ENCODE peak calls at places on chromosome 10, in seven cellular contexts. N is A549, I is WTC11, R is HCT116, W is K562, Q is HepG2, B is endothelial cell of umbilical vein. T is an unnamed sample.
A peak's percentile ranks its signal among the peaks of the same experiment; 100 is the strongest.

GRCh38 chr10:60480865-60481563 is 91.3 kb upstream of the ANK3 start:
- DNase-seq in B (peak; percentile 40), R (peak; percentile 12), I (no peak), N (peak; percentile 18), Q (no peak), W (no peak), T (no peak)

GRCh38 chr10:73894245-73894971 is 16.5 kb upstream of the PLAU start:
- DNase-seq in Q (no peak), B (peak; percentile 90), R (no peak), N (no peak), I (no peak), W (no peak), T (no peak)

GRCh38 chr10:119408969-119409371 is 133.5 kb downstream of the RGS10 start:
- DNase-seq in Q (peak; percentile 44), N (no peak), B (peak; percentile 65), R (no peak), I (no peak), W (no peak), T (no peak)

GRCh38 chr10:96656839-96657238 is 63.5 kb downstream of the PIK3AP1 start:
- DNase-seq in N (no peak), B (no peak), Q (no peak), W (no peak), R (no peak), I (no peak), T (peak; percentile 98)

GRCh38 chr10:21406595-21407218 is 118.8 kb downstream of the SKIDA1 start:
- DNase-seq in W (peak; percentile 17), Q (no peak), R (no peak), N (no peak), B (peak; percentile 47), I (no peak), T (no peak)

GRCh38 chr10:96390460-96390864 is 31.7 kb upstream of the OPALIN start:
- DNase-seq in W (no peak), N (no peak), B (no peak), Q (no peak), I (no peak), R (no peak), T (no peak)

GRCh38 chr10:48439581-48440041 is 133.1 kb downstream of the MAPK8 start:
- DNase-seq in R (no peak), B (no peak), I (no peak), Q (peak; percentile 65), N (no peak), W (no peak), T (no peak)

GRCh38 chr10:30822693-30823465 is 193.3 kb upstream of the LYZL2 start:
- DNase-seq in W (no peak), I (no peak), Q (no peak), N (no peak), R (no peak), B (no peak), T (no peak)

GRCh38 chr10:91603931-91604331 is 28.9 kb downstream of the PPP1R3C start:
- DNase-seq in R (no peak), N (no peak), Q (no peak), B (peak; percentile 90), I (no peak), W (no peak), T (no peak)

GRCh38 chr10:14772399-14772798 is 2.3 kb downstream of the FAM107B start:
- DNase-seq in I (no peak), B (no peak), Q (no peak), N (no peak), R (no peak), W (no peak), T (no peak)

GRCh38 chr10:9075420-9075819 is 1020.9 kb downstream of the GATA3 start:
- DNase-seq in N (no peak), I (no peak), R (no peak), Q (no peak), B (peak; percentile 28), W (no peak), T (no peak)

GRCh38 chr10:60901561-60902235 is 42.3 kb downstream of the RHOBTB1 start:
- DNase-seq in R (no peak), N (no peak), Q (no peak), B (peak; percentile 59), W (no peak), I (no peak), T (no peak)

GRCh38 chr10:43234471-43235041 is 32.3 kb downstream of the RASGEF1A start:
- DNase-seq in R (no peak), W (no peak), N (no peak), B (no peak), I (peak; percentile 3), Q (no peak), T (no peak)

GRCh38 chr10:103569877-103570276 is 76.4 kb downstream of the NEURL1 start:
- DNase-seq in B (no peak), N (no peak), W (no peak), I (no peak), R (no peak), Q (no peak), T (no peak)

GRCh38 chr10:69807696-69808095 is 6.0 kb downstream of the COL13A1 start:
- DNase-seq in W (no peak), Q (no peak), N (no peak), R (peak; percentile 46), I (no peak), B (peak; percentile 10), T (peak; percentile 25)

GRCh38 chr10:131981429-131982184 is at the start of gene BNIP3:
- DNase-seq in B (peak; percentile 97), W (peak; percentile 97), Q (peak; percentile 88), N (peak; percentile 95), I (peak; percentile 89), R (peak; percentile 39), T (peak; percentile 97)
- TF ChIP-seq CTCF in B (peak; percentile 4), W (no peak), Q (no peak), N (no peak), I (no peak), R (no peak), T (no peak)

GRCh38 chr10:122461729-122462532 is 578 bp downstream of the HTRA1 start:
- DNase-seq in R (no peak), N (peak; percentile 22), B (peak; percentile 42), W (no peak), I (no peak), Q (no peak), T (no peak)
- TF ChIP-seq MAX in R (no peak), N (peak; percentile 43), B (no peak), W (no peak), I (no peak), Q (peak; percentile 35), T (no peak)

GRCh38 chr10:98445200-98445812 is 1.4 kb downstream of the HPS1 start:
- DNase-seq in B (no peak), Q (no peak), I (no peak), R (no peak), W (no peak), N (no peak), T (no peak)

GRCh38 chr10:98446121-98446655 is 547 bp downstream of the HPS1 start:
- DNase-seq in I (peak; percentile 53), N (peak; percentile 36), Q (no peak), R (no peak), W (no peak), B (peak; percentile 36), T (peak; percentile 52)

GRCh38 chr10:98444314-98445006 is 2.3 kb downstream of the HPS1 start:
- DNase-seq in I (no peak), Q (no peak), B (no peak), R (no peak), W (no peak), N (no peak), T (no peak)

GRCh38 chr10:98449287-98449686 is 2.6 kb upstream of the HPS1 start:
- DNase-seq in N (no peak), W (no peak), B (no peak), Q (no peak), R (no peak), I (no peak), T (no peak)

DNA sequence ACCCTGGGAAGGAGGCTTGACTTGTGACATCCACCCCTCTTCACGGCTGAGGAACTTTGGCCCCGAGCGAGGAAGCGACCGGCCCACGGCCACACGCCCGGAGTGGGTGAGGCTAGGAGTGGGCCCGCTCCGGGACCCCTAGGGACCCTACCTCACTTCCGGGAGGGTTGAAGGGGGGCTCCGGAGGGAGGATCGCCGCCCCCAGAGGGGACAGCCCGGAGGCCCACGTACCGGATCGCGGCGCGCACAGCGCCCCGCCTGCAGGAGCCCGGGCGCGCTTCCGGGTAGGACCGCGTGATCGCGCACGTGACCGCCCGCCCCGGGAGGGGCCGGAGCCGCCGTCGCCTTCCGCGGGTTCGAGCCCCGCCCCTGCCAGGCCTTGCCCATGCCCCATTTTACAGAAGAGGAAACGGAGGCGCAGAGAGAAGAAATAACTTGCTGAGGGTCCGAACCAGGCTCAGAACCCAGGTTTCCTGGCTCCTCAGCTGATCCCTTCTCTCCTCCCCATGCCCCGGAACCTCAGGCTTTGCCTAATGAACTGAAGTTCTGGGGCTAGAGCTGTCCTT is at the start of gene HPS1:
- DNase-seq in W (peak; percentile 91), N (peak; percentile 80), Q (peak; percentile 27), R (no peak), B (peak; percentile 57), I (peak; percentile 65), T (peak; percentile 87)
- TF ChIP-seq CTCF in W (no peak), N (peak; percentile 17), Q (peak; percentile 32), R (no peak), B (no peak), I (no peak), T (no peak)

DNA sequence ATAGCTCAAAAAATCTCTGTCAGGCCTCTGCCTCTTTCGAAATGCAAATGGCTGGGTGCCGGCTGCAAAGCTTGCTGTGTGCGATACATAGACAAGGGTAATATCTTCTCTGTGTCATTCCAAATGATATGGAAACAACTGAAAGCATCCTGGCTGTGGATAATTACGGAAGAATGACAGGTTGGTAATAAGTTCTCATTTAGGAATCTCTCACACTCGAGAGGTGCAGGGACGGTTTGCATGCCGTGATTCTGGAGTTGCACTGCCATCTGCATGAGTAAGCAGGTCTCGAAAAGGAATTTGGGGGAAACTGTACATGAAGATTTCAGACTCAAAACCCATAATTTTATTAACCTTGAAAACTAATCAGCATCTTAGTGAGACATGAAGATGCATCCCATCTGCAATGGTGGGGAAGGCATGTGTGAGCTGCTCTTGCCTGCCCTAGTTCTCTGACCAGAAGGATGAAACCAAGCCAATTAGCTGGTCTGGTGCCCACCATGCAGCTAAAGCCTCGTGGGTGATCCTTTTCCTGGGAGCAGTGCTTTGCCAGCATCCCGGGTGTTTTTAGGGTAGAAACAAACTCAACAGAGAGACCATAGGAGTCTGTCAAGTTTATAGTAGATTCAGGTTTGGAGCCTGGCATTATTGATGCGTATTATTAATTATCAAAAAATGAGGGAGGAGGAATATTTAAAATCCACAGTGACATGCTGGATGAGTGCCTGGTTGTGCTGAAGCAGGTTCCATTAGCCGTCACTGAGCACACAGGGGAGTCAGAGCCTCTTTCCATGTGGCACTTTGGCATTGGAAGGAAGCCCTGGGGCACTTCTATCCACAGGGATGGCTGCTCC is 503.6 kb upstream of the MGMT start:
- DNase-seq in I (no peak), R (no peak), B (no peak), N (no peak), Q (no peak), W (no peak), T (no peak)
- TF ChIP-seq MAX in I (no peak), R (no peak), B (no peak), N (no peak), Q (no peak), W (no peak), T (no peak)

GRCh38 chr10:125038637-125039036 is 96.7 kb downstream of the ZRANB1 start:
- DNase-seq in Q (peak; percentile 23), W (no peak), B (no peak), I (peak; percentile 37), R (peak; percentile 74), N (peak; percentile 38), T (peak; percentile 30)
- TF ChIP-seq CTCF in Q (peak; percentile 56), W (no peak), B (no peak), I (no peak), R (no peak), N (no peak), T (no peak)